ENCODE peak calls at places on chromosomes 3 and 15, in ten cellular contexts. W is H54, G is GM12891, R is ovary, S is HepG2, P is testis, D is esophagus squamous epithelium, J is heart left ventricle, Q is tibial nerve, K is transverse colon. E is an unnamed sample.
A peak's percentile ranks its signal among the peaks of the same experiment; 100 is the strongest.

GRCh38 chr15:49331951-49332350 is 91.1 kb upstream of the FGF7 start:
- DNase-seq in D (no peak), W (no peak), S (no peak), R (no peak), K (no peak), Q (no peak), J (no peak), P (no peak), G (no peak), E (no peak)

GRCh38 chr3:136186330-136186729 is 9.8 kb downstream of the MSL2 start:
- DNase-seq in W (no peak), P (no peak), S (peak; percentile 69), Q (no peak), G (no peak), D (no peak), K (peak; percentile 62), R (no peak), J (peak; percentile 37), E (no peak)

GRCh38 chr3:193772389-193772788 is 179.4 kb downstream of the OPA1 start:
- DNase-seq in W (no peak), P (no peak), R (no peak), K (no peak), D (no peak), Q (no peak), S (peak; percentile 36), G (no peak), J (no peak), E (no peak)

GRCh38 chr3:191350389-191351090 is 20.2 kb upstream of the UTS2B start:
- DNase-seq in K (no peak), P (no peak), S (no peak), D (no peak), W (no peak), J (no peak), R (peak; percentile 22), G (no peak), Q (no peak), E (no peak)

GRCh38 chr15:83443076-83443847 is 3.9 kb upstream of the SH3GL3 start:
- DNase-seq in P (no peak), W (no peak), G (no peak), J (no peak), R (no peak), S (no peak), K (no peak), Q (no peak), D (no peak), E (no peak)

GRCh38 chr3:78116874-78117273 is 1077.0 kb downstream of the ROBO2 start:
- DNase-seq in J (no peak), K (no peak), R (no peak), Q (no peak), W (no peak), P (no peak), S (no peak), G (no peak), D (no peak), E (no peak)

GRCh38 chr3:132723024-132723462 is 834 bp upstream of the NPHP3 start:
- DNase-seq in P (no peak), G (no peak), J (no peak), S (no peak), D (no peak), R (no peak), W (no peak), K (no peak), Q (no peak), E (no peak)

GRCh38 chr15:50107591-50108408 is 11.2 kb downstream of the ATP8B4 start:
- DNase-seq in G (peak; percentile 22), J (peak; percentile 35), S (no peak), D (no peak), R (no peak), K (no peak), Q (peak; percentile 27), W (no peak), P (no peak), E (no peak)

DNA sequence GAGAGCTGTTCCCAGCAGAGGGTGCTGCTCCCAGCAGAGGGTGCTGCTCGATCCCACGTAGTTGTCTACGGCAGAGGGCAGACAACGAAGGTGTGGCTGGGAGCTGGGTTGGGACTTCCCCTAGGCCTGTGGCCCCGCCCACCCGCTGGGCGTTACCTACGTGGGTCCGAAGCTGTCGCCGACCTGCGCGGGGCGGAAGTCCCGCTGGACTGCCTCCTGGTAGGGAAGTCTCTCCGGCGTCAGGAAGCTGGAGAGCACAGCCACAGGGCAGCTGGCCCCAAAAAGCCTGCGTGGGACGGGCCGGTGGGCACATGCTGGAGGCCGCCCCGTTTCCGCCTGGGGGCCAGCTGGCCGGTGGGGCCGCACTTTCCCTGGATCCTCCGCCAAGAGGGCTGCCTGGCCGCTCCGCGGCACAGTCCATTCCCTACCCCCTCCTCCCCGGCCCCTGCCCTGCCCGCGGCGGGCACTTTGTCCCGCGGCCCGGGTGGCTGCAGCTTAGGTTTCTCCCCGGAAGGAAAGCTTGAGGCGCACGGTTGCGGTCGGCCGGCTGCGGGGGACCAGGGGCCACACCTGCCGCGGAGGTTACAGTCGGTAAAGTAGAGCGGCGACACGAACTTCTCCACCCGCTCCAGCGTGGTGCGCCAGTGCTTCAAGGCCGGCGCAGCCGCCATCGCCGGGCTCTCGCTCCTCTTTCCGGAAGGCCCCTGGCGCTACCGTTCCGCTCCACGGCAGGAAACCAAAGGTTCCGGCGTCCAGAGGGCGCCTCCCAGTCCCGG is at the start of gene MAN2C1:
- DNase-seq in J (peak; percentile 97), D (peak; percentile 67), W (peak; percentile 83), S (peak; percentile 95), Q (peak; percentile 82), G (peak; percentile 91), P (peak; percentile 98), R (peak; percentile 94), K (peak; percentile 99), E (peak; percentile 94)
- TF ChIP-seq POLR2A in J (no peak), D (no peak), W (peak; percentile 93), S (peak; percentile 85), Q (peak; percentile 61), G (peak; percentile 93), P (no peak), R (peak; percentile 68), K (peak; percentile 98), E (peak; percentile 48)

DNA sequence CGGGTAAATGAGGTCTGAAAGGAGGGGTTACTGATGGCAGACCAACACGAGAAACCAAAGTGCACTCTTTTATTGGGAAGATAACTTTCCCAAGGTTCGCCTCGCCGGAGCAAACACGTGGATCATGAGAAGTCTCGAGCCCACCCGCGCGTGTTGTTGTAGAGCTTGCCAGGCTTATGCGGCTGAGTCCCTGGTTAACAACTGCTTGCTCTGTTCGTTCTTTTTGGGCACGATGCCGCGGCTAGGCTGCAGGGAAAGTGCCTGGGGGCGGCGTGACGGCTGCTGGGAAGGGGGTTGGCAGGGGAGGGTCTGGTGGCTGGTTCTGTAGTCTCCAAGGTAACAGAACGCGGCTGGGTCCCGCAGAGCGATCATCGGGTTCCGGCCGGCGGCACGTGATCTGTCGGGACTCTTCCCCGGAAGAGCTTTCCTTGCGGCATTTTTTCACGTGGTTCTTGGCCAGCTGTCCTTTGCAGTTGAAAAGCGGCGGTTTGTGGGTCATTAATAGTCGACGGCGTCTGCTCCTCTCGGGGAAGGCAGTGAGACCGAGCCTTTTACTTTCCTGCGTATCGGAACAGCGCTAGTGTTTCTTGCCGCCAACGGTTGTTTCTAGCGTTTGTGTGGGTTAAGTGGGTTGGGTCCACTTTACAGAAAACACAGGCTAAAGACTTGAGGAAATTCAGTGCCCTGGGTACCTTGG is 1.5 kb downstream of the MGA start:
- DNase-seq in D (peak; percentile 41), W (peak; percentile 66), K (peak; percentile 79), R (peak; percentile 75), S (peak; percentile 74), P (peak; percentile 90), Q (peak; percentile 61), G (peak; percentile 20), J (peak; percentile 78), E (peak; percentile 62)
- TF ChIP-seq POLR2A in D (no peak), W (peak; percentile 8), K (no peak), R (no peak), S (no peak), P (no peak), Q (no peak), G (peak; percentile 66), J (no peak), E (no peak)

DNA sequence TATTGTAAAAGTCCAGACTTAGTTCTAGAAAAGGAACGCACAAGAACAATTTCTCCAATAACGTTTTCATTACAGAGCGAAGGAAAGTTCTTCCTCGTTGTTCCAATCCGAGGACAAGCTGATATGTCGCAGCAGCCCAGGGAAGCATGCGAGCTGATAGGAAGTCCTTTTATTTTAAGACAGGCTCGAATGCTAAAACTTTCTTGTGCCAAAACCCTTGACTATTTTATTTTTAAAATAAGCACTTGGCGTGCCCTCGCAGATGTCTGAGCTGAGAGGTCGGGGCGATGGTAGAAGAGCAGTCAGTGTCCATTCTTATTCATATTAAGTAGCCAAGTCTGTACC is 433 bp upstream of the MITF start:
- DNase-seq in R (no peak), W (no peak), J (no peak), S (no peak), Q (no peak), K (no peak), D (no peak), G (no peak), P (no peak), E (no peak)
- TF ChIP-seq POLR2A in R (no peak), W (no peak), J (no peak), S (no peak), Q (no peak), K (no peak), D (no peak), G (no peak), P (no peak), E (no peak)

GRCh38 chr3:46998121-46998851 is 18.8 kb downstream of the NBEAL2 start:
- DNase-seq in D (no peak), J (peak; percentile 76), K (peak; percentile 84), P (peak; percentile 85), S (peak; percentile 47), Q (peak; percentile 52), W (peak; percentile 67), G (peak; percentile 94), R (peak; percentile 58), E (peak; percentile 51)
- TF ChIP-seq POLR2A in D (no peak), J (no peak), K (no peak), P (no peak), S (no peak), Q (no peak), W (no peak), G (no peak), R (no peak), E (no peak)

DNA sequence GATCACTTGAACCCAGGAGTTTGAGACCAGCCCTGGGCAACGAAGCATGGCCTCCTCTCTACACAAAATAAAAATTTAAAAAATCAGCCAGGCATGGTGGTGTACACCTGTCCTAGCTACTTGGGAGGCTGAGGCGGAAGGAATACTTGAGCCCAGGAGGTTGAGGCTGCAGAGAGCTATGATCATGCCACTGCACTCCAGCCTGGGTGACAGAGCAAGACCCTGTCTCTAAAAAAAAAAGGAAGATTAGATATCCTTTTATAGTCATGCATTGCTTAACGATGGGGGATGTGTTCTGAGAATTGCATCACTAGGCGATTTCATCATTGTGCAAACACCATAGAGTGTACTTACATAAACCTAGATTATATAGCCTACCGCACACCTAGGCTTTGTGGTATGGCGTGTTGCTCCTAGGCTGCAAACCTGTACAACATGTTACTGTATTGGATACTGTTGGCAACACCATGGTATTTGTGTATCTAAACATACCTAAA is 12.6 kb downstream of the ALAS1 start:
- DNase-seq in W (no peak), Q (no peak), K (no peak), R (no peak), G (no peak), S (peak; percentile 96), J (no peak), P (no peak), D (no peak), E (no peak)
- TF ChIP-seq POLR2A in W (no peak), Q (no peak), K (no peak), R (no peak), G (no peak), S (peak; percentile 9), J (no peak), P (no peak), D (no peak), E (no peak)